ENCODE peak calls at places on chromosomes 7 and 10, in ten cellular contexts. D is BJ; K is stimulated activated CD4-positive, alpha-beta T cell treated with anti-CD3 and anti-CD28 coated beads, Interleukin-1b, Interleukin-23, amount 100 ng/mL, for 4 hours; A is PC-9; Z is Right ventricle myocardium superior; L is NCI-H69; Y is A172; P is brain microvascular endothelial cell; M is HepG2; S is NCI-H1092. U is an unnamed sample.

GRCh38 chr10:101814466-101815041 is 3.7 kb downstream of the OGA start:
- DNase-seq in A (no peak), S (no peak), D (no peak), Z (no peak), M (no peak), P (no peak), Y (no peak), L (no peak), K (no peak), U (no peak)

GRCh38 chr10:116044722-116045374 is 228.2 kb downstream of the GFRA1 start:
- DNase-seq in A (no peak), L (no peak), P (no peak), Z (peak; percentile 63), Y (peak; percentile 34), M (no peak), S (no peak), D (no peak), K (no peak), U (no peak)

GRCh38 chr10:122328676-122329075 is 45.8 kb upstream of the PLEKHA1 start:
- DNase-seq in Y (no peak), S (no peak), P (no peak), L (no peak), Z (no peak), K (no peak), M (no peak), A (no peak), D (no peak), U (no peak)

GRCh38 chr10:132420469-132421376 is 23.7 kb downstream of the PWWP2B start:
- DNase-seq in D (no peak), Y (peak; percentile 48), A (peak; percentile 60), K (no peak), Z (no peak), M (peak; percentile 18), L (peak; percentile 14), S (no peak), P (no peak), U (no peak)

GRCh38 chr10:14439451-14440259 is 108.9 kb upstream of the FRMD4A start:
- DNase-seq in P (no peak), L (peak; percentile 7), Z (no peak), K (no peak), Y (no peak), M (no peak), S (no peak), D (no peak), A (no peak), U (no peak)

GRCh38 chr10:26486304-26486703 is 48.2 kb downstream of the APBB1IP start:
- DNase-seq in Z (no peak), Y (peak; percentile 94), K (no peak), M (no peak), D (peak; percentile 98), A (no peak), P (peak; percentile 67), S (no peak), L (no peak), U (peak; percentile 37)

GRCh38 chr10:123986736-123987135 is 95.1 kb upstream of the CPXM2 start:
- DNase-seq in D (peak; percentile 68), L (no peak), Z (no peak), K (no peak), M (no peak), P (no peak), A (peak; percentile 58), Y (no peak), S (no peak), U (no peak)

GRCh38 chr10:5620966-5621365 is 45.4 kb downstream of the ASB13 start:
- DNase-seq in K (no peak), D (no peak), A (no peak), Z (no peak), Y (no peak), M (no peak), L (no peak), S (no peak), P (no peak), U (no peak)

GRCh38 chr7:98955992-98956391 is 77.7 kb downstream of the TRRAP start:
- DNase-seq in M (no peak), Z (no peak), A (no peak), Y (no peak), D (no peak), L (no peak), K (no peak), S (no peak), P (no peak), U (no peak)

GRCh38 chr10:126321455-126321854 is 66.8 kb downstream of the ADAM12 start:
- DNase-seq in S (no peak), Y (no peak), L (no peak), Z (no peak), D (no peak), A (no peak), K (no peak), M (no peak), P (no peak), U (no peak)

GRCh38 chr10:68403701-68404100 is 3.4 kb downstream of the RUFY2 start:
- DNase-seq in S (no peak), A (no peak), P (no peak), Y (no peak), D (no peak), Z (no peak), M (peak; percentile 1), L (no peak), K (no peak), U (peak; percentile 19)

GRCh38 chr7:125032943-125033342 is 103.3 kb upstream of the POT1 start:
- DNase-seq in K (no peak), P (no peak), D (no peak), L (no peak), A (no peak), Y (no peak), Z (no peak), S (peak; percentile 31), M (no peak), U (no peak)

GRCh38 chr10:113420733-113421200 is 132.1 kb upstream of the HABP2 start:
- DNase-seq in S (no peak), D (no peak), K (no peak), P (no peak), Y (no peak), A (no peak), M (no peak), Z (no peak), L (no peak), U (no peak)

GRCh38 chr7:70410134-70410750 is 721.7 kb upstream of the GALNT17 start:
- DNase-seq in D (no peak), L (no peak), P (no peak), Z (no peak), A (no peak), M (no peak), K (no peak), Y (no peak), S (no peak), U (no peak)

GRCh38 chr10:78944658-78945333 is 124.0 kb upstream of the ZMIZ1 start:
- DNase-seq in L (no peak), Z (peak; percentile 64), A (peak; percentile 59), Y (peak; percentile 86), D (peak; percentile 93), M (no peak), K (no peak), S (no peak), P (peak; percentile 95), U (no peak)

GRCh38 chr10:132595021-132595420 is 57.4 kb downstream of the INPP5A start:
- DNase-seq in D (no peak), Z (no peak), P (no peak), A (no peak), Y (no peak), K (no peak), L (no peak), M (no peak), S (no peak), U (no peak)

GRCh38 chr7:20330176-20330796 is 414 bp upstream of the ITGB8 start:
- DNase-seq in Z (peak; percentile 88), L (peak; percentile 87), A (peak; percentile 86), K (peak; percentile 28), M (peak; percentile 36), P (peak; percentile 92), S (peak; percentile 73), D (peak; percentile 65), Y (peak; percentile 81), U (peak; percentile 88)

GRCh38 chr7:110677405-110677804 is 413.5 kb upstream of the LRRN3 start:
- DNase-seq in D (no peak), Y (no peak), S (no peak), L (no peak), Z (no peak), M (peak; percentile 93), A (no peak), K (no peak), P (no peak), U (no peak)

GRCh38 chr7:338295-339061 is 48.5 kb downstream of the FOXL3 start:
- DNase-seq in Y (no peak), S (no peak), L (no peak), A (no peak), Z (peak; percentile 29), P (no peak), D (no peak), M (no peak), K (no peak), U (no peak)

GRCh38 chr7:124155400-124156022 is 122.6 kb upstream of the TMEM229A start:
- DNase-seq in S (peak; percentile 6), Y (peak; percentile 31), Z (no peak), P (no peak), L (peak; percentile 71), A (no peak), M (peak; percentile 6), D (no peak), K (no peak), U (peak; percentile 60)

GRCh38 chr7:27872281-27873005 is 132.5 kb downstream of the TAX1BP1 start:
- DNase-seq in K (no peak), Y (no peak), S (no peak), P (no peak), M (no peak), A (peak; percentile 26), D (no peak), L (no peak), Z (no peak), U (no peak)

GRCh38 chr7:36040679-36041078 is 112.4 kb upstream of the EEPD1 start:
- DNase-seq in L (no peak), Y (peak; percentile 40), Z (no peak), K (no peak), D (no peak), A (no peak), M (no peak), P (peak; percentile 63), S (no peak), U (no peak)

GRCh38 chr10:78904196-78904595 is 164.6 kb upstream of the ZMIZ1 start:
- DNase-seq in M (no peak), D (no peak), L (no peak), A (no peak), K (no peak), Y (no peak), P (no peak), S (no peak), Z (no peak), U (no peak)

GRCh38 chr10:92695679-92696605 is 6.2 kb downstream of the HHEX start:
- DNase-seq in K (no peak), A (no peak), Y (peak; percentile 41), M (no peak), D (no peak), L (no peak), P (peak; percentile 42), Z (no peak), S (no peak), U (no peak)

GRCh38 chr10:75803816-75804576 is 372.6 kb downstream of the LRMDA start:
- DNase-seq in S (peak; percentile 21), Y (no peak), L (peak; percentile 77), A (no peak), Z (peak; percentile 50), D (no peak), P (no peak), K (no peak), M (no peak), U (no peak)

GRCh38 chr7:134772401-134772800 is 7.0 kb upstream of the CALD1 start:
- DNase-seq in K (no peak), L (no peak), M (no peak), D (no peak), A (no peak), P (no peak), Y (no peak), Z (no peak), S (no peak), U (no peak)

GRCh38 chr7:102888561-102889233 is 24.1 kb upstream of the LRRC17 start:
- DNase-seq in K (no peak), S (no peak), Z (no peak), L (no peak), Y (no peak), P (no peak), D (no peak), M (no peak), A (no peak), U (no peak)

GRCh38 chr10:48803831-48804584 is 119.3 kb downstream of the WDFY4 start:
- DNase-seq in M (no peak), A (no peak), Y (no peak), P (no peak), Z (no peak), D (no peak), L (no peak), K (no peak), S (no peak), U (no peak)